ENCODE peak calls at places on chromosomes 1 and 21, in eight cellular contexts. R, A, S, P, L, M, O and V are unnamed samples.

GRCh38 chr1:15445390-15446122 is 7.3 kb downstream of the CTRC start:
- DNase-seq in R (no peak), A (no peak), S (no peak), P (no peak), L (no peak), M (no peak), O (no peak), V (no peak)

GRCh38 chr1:31633117-31633516 is 11.6 kb downstream of the PEF1 start:
- DNase-seq in R (no peak), A (no peak), S (no peak), P (no peak), L (no peak), M (peak), O (no peak), V (no peak)

GRCh38 chr1:206449566-206449965 is 20.7 kb upstream of the IKBKE start:
- DNase-seq in R (no peak), A (no peak), S (no peak), P (no peak), L (no peak), M (no peak), O (no peak), V (no peak)

GRCh38 chr1:172893146-172893841 is 157.4 kb downstream of the TNFSF18 start:
- DNase-seq in R (no peak), A (no peak), S (no peak), P (no peak), L (no peak), M (no peak), O (no peak), V (no peak)

GRCh38 chr1:195577748-195578147 is 1030.5 kb downstream of the KCNT2 start:
- DNase-seq in R (no peak), A (no peak), S (no peak), P (no peak), L (no peak), M (no peak), O (no peak), V (no peak)

GRCh38 chr1:85199667-85200366 is 999 bp downstream of the SYDE2 start:
- DNase-seq in R (no peak), A (no peak), S (no peak), P (no peak), L (no peak), M (no peak), O (no peak), V (no peak)

GRCh38 chr1:114671011-114671938 is 1.4 kb upstream of the DENND2C start:
- DNase-seq in R (no peak), A (no peak), S (no peak), P (peak), L (no peak), M (no peak), O (no peak), V (peak)

GRCh38 chr21:39900491-39900890 is 33.3 kb downstream of the PCP4 start:
- DNase-seq in R (no peak), A (no peak), S (no peak), P (no peak), L (no peak), M (no peak), O (no peak), V (no peak)

GRCh38 chr21:45405819-45406762 is 1.1 kb downstream of the COL18A1 start:
- DNase-seq in R (no peak), A (no peak), S (no peak), P (no peak), L (peak), M (peak), O (no peak), V (peak)

GRCh38 chr1:109253803-109254620 is 4.7 kb downstream of the CELSR2 start:
- DNase-seq in R (no peak), A (no peak), S (no peak), P (no peak), L (no peak), M (peak), O (no peak), V (peak)